ENCODE peak calls at places on chromosomes 5 and 9, in six cellular contexts. M, K, X, L, Z and U are unnamed samples.

GRCh38 chr9:72871685-72872084 is 81.2 kb downstream of the ALDH1A1 start:
- DNase-seq in K (peak), L (no peak), Z (no peak), M (no peak), X (peak), U (peak)

GRCh38 chr5:33588654-33589372 is 148.0 kb downstream of the TARS1 start:
- DNase-seq in K (no peak), L (no peak), Z (no peak), X (peak), M (no peak), U (peak)

GRCh38 chr5:176785184-176786145 is 24.9 kb upstream of the UNC5A start:
- DNase-seq in M (no peak), K (no peak), Z (no peak), L (no peak), X (no peak), U (no peak)

GRCh38 chr9:70340572-70340971 is 73.9 kb downstream of the KLF9 start:
- DNase-seq in K (peak), L (no peak), X (peak), M (peak), Z (no peak), U (peak)

GRCh38 chr5:156497816-156498215 is 170.9 kb downstream of the SGCD start:
- DNase-seq in L (no peak), Z (no peak), K (peak), X (no peak), M (no peak), U (peak)

GRCh38 chr5:155996123-155996522 is 330.8 kb upstream of the SGCD start:
- DNase-seq in Z (no peak), K (no peak), X (no peak), M (no peak), L (no peak), U (no peak)

GRCh38 chr5:125411163-125412050 is 665.0 kb upstream of the ZNF608 start:
- DNase-seq in K (peak), M (no peak), Z (no peak), L (peak), X (peak), U (peak)

GRCh38 chr5:157948738-157949410 is 89.9 kb upstream of the CLINT1 start:
- DNase-seq in L (peak), X (peak), M (peak), Z (peak), K (peak), U (peak)

GRCh38 chr9:87567047-87567446 is 69.4 kb downstream of the DAPK1 start:
- DNase-seq in Z (no peak), M (no peak), X (peak), L (no peak), K (no peak), U (no peak)

GRCh38 chr5:86463339-86463738 is 154.4 kb upstream of the COX7C start:
- DNase-seq in L (no peak), Z (no peak), X (no peak), K (no peak), M (no peak), U (no peak)

GRCh38 chr5:18052569-18052968 is 418.3 kb downstream of the TAF11L14 start:
- DNase-seq in K (no peak), L (no peak), X (no peak), Z (no peak), M (no peak), U (no peak)

DNA sequence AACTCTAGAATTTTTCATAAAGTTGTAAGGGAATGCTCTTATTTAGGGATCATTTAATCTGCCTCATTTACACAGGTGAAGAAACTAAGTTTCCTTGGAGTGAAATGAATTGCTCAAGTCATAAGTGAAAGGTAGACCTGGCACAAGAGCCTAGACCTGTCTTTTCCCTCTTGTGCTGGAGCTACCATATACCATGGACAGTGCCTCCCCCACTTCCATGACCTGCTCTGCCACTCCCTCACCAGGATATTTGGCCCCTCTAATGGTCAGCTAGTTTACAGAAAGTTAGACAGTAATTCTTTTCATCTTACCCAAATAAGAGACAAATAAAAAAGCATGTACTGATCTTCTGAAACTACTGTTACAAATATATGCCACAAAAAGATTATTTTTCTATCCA is 105.5 kb upstream of the ACO1 start:
- DNase-seq in X (no peak), M (no peak), Z (no peak), K (no peak), L (no peak), U (no peak)
- H3K4me3 ChIP-seq in X (no peak), M (no peak), Z (no peak), K (no peak), L (no peak), U (no peak)

GRCh38 chr9:81395301-81396054 is 293.9 kb downstream of the TLE1 start:
- DNase-seq in L (no peak), K (no peak), X (no peak), Z (no peak), M (no peak), U (no peak)
- H3K4me3 ChIP-seq in L (no peak), K (no peak), X (no peak), Z (no peak), M (no peak), U (no peak)

DNA sequence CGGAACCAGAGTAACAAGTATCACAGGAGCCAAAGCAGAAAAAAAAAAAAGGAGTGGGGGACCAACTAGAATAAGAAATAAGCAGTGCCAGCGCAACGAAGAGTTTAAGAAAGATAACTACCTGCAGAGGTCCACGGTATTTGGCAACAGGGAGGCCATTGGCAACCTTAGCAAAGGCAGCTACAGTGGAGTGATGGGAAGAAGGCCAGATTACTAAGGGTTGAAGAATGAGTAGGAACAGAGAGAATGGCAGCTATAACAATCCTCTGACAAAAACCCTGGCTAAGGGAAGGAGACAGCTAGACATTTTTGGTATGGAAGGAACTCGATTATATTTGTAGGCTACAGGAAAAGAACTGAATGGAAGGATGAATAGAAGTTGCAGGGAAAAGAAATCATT is 93.4 kb upstream of the DMAC1 start:
- DNase-seq in M (no peak), K (no peak), L (no peak), X (no peak), Z (no peak), U (no peak)
- H3K4me3 ChIP-seq in M (no peak), K (no peak), L (no peak), X (no peak), Z (no peak), U (no peak)

GRCh38 chr5:77806213-77806843 is 30.2 kb upstream of the TBCA start:
- DNase-seq in X (no peak), K (no peak), Z (no peak), L (no peak), M (no peak), U (no peak)
- H3K4me3 ChIP-seq in X (no peak), K (no peak), Z (peak), L (no peak), M (peak), U (no peak)

GRCh38 chr5:150301170-150301505 is 1.6 kb downstream of the ARSI start:
- DNase-seq in M (no peak), K (peak), L (no peak), X (peak), Z (no peak), U (peak)

GRCh38 chr5:150303070-150303595 is 428 bp upstream of the ARSI start:
- DNase-seq in X (peak), L (no peak), K (peak), M (no peak), Z (no peak), U (no peak)

GRCh38 chr5:150302301-150303069 is at the start of gene ARSI:
- DNase-seq in M (no peak), L (no peak), Z (no peak), X (peak), K (no peak), U (peak)

GRCh38 chr5:150300496-150301169 is 2.1 kb downstream of the ARSI start:
- DNase-seq in K (no peak), Z (no peak), M (no peak), X (no peak), L (no peak), U (no peak)

DNA sequence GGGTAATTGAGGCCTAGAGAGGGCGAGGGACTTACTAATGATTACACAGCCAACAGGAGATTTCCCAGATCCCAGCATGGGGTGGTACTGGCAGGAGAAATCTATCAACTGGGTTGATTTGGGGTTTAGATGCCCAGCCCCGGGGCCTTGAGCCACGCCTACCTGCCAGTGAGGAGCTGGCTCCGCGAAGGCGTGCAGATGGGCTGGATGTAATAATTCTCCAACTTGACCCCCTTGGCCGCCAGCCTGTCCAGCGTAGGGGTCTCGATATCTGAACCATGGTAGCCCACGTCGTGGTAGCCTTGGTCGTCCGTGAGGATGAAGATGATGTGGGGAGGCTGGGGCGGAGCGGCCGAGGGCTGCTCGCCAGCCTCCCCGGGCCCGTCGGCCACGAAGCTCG is 804 bp downstream of the ARSI start:
- DNase-seq in K (no peak), X (no peak), L (no peak), Z (no peak), M (no peak), U (no peak)
- H3K4me3 ChIP-seq in K (peak), X (no peak), L (peak), Z (no peak), M (no peak), U (peak)

GRCh38 chr9:129170229-129170628 is 7.8 kb downstream of the IER5L start:
- DNase-seq in L (no peak), X (peak), M (no peak), K (peak), Z (no peak), U (peak)

GRCh38 chr9:129163753-129164152 is 14.3 kb downstream of the IER5L start:
- DNase-seq in L (no peak), X (no peak), K (no peak), Z (no peak), M (no peak), U (no peak)

GRCh38 chr9:129165198-129165597 is 12.9 kb downstream of the IER5L start:
- DNase-seq in M (no peak), L (no peak), Z (no peak), X (no peak), K (no peak), U (no peak)

GRCh38 chr9:129164246-129164930 is 13.7 kb downstream of the IER5L start:
- DNase-seq in X (peak), M (no peak), Z (no peak), L (no peak), K (peak), U (peak)

GRCh38 chr9:129166962-129167557 is 11.0 kb downstream of the IER5L start:
- DNase-seq in K (peak), L (no peak), Z (no peak), X (peak), M (no peak), U (peak)
- H3K4me3 ChIP-seq in K (peak), L (no peak), Z (peak), X (peak), M (peak), U (peak)

DNA sequence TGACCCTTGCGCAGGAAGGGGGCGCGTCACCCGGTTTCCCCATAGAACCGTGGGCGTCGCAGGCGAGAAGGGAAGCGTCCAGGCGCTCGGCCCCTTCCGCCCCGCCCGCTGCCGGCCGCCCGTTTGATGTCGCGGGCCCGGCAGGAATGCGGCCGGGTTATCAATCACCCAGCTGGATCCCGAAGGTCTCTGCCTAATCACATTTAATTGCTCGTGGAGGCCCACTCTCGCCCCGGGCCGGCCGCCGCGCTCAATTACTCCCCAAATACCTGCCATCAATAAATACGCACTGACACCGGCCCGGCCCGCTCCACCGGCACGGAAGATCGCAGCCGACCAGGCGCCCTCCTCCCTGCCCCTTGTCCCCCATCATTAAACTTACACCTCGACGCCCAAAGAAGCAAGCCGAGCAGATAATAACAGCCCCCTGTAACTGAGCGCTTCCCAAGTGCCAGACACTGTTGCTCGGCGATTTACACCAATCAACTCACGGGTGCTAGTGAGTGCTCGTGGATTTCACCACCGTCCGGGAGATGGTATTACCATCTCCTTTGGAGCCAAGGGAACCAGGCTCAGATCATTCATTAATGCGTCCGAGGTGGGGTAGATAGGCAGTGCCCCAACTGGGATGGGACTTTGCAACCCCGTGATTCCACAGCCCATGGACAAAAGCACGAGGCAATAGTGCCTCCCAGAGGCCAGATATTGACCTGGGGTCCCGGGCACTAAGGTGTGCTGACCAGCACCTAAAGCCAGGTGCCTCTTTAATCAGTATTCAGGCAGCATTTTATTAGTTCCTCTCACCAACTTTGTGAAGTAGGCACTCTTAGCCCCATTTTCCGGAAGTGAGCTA is 11.3 kb downstream of the MSX2 start:
- DNase-seq in M (no peak), L (no peak), Z (no peak), K (no peak), X (no peak), U (no peak)
- H3K4me3 ChIP-seq in M (no peak), L (no peak), Z (no peak), K (peak), X (no peak), U (no peak)

GRCh38 chr5:74738406-74738805 is 28.5 kb downstream of the GFM2 start:
- DNase-seq in L (no peak), M (no peak), K (peak), X (no peak), Z (no peak), U (no peak)

GRCh38 chr5:74736759-74737158 is 30.2 kb downstream of the GFM2 start:
- DNase-seq in X (no peak), Z (no peak), L (no peak), K (no peak), M (no peak), U (no peak)
- H3K4me3 ChIP-seq in X (no peak), Z (no peak), L (no peak), K (no peak), M (no peak), U (no peak)

GRCh38 chr9:86503281-86503680 is 149.1 kb upstream of the TUT7 start:
- DNase-seq in L (no peak), K (no peak), X (no peak), Z (no peak), M (no peak), U (no peak)
- H3K4me3 ChIP-seq in L (no peak), K (no peak), X (no peak), Z (no peak), M (no peak), U (no peak)

GRCh38 chr5:36301858-36302603 is at the start of gene RANBP3L:
- DNase-seq in Z (no peak), X (peak), L (no peak), K (peak), M (no peak), U (peak)
- H3K4me3 ChIP-seq in Z (no peak), X (peak), L (peak), K (no peak), M (no peak), U (no peak)